ENCODE peak calls at places on chromosome 4, in seven cellular contexts. H is A549, Z is colonic mucosa, N is cardiac muscle cell, M is heart left ventricle, Y is transverse colon, I is GM23248. O is an unnamed sample.

GRCh38 chr4:14513471-14513870 is 488.8 kb upstream of the CPEB2 start:
- DNase-seq in H (no peak), Z (no peak), N (no peak), M (no peak), Y (no peak), I (no peak), O (no peak)

GRCh38 chr4:94827481-94828110 is 69.8 kb downstream of the BMPR1B start:
- DNase-seq in H (peak), Z (no peak), N (no peak), M (no peak), Y (no peak), I (peak), O (no peak)

GRCh38 chr4:6876440-6876839 is 33.2 kb upstream of the TBC1D14 start:
- DNase-seq in H (no peak), Z (no peak), N (no peak), M (no peak), Y (no peak), I (peak), O (no peak)

GRCh38 chr4:159105761-159106243 is 2.9 kb downstream of the RAPGEF2 start:
- DNase-seq in H (no peak), Z (no peak), N (no peak), M (no peak), Y (no peak), I (peak), O (peak)

GRCh38 chr4:8332891-8333331 is 63.4 kb downstream of the HTRA3 start:
- DNase-seq in H (no peak), Z (no peak), N (no peak), M (no peak), Y (peak), I (no peak), O (peak)

GRCh38 chr4:145843651-145844050 is 95.0 kb downstream of the ZNF827 start:
- DNase-seq in H (no peak), Z (no peak), N (no peak), M (no peak), Y (no peak), I (no peak), O (no peak)

GRCh38 chr4:88457307-88458090 is 580 bp downstream of the HERC5 start:
- DNase-seq in H (peak), Z (peak), N (peak), M (peak), Y (peak), I (peak), O (peak)

GRCh38 chr4:4457803-4458550 is 71.1 kb downstream of the NSG1 start:
- DNase-seq in H (no peak), Z (no peak), N (no peak), M (no peak), Y (no peak), I (peak), O (no peak)

GRCh38 chr4:171582961-171583581 is 230.1 kb upstream of the GALNTL6 start:
- DNase-seq in H (no peak), Z (no peak), N (no peak), M (no peak), Y (no peak), I (no peak), O (no peak)

GRCh38 chr4:89829470-89830138 is 7.4 kb downstream of the SNCA start:
- DNase-seq in H (no peak), Z (no peak), N (no peak), M (no peak), Y (peak), I (no peak), O (no peak)
- H3K27ac ChIP-seq in H (no peak), Z (no peak), N (no peak), M (no peak), Y (no peak), I (no peak), O (no peak)

GRCh38 chr4:75071241-75071778 is 138.4 kb downstream of the PARM1 start:
- DNase-seq in H (no peak), Z (no peak), N (no peak), M (no peak), Y (no peak), I (no peak), O (no peak)

DNA sequence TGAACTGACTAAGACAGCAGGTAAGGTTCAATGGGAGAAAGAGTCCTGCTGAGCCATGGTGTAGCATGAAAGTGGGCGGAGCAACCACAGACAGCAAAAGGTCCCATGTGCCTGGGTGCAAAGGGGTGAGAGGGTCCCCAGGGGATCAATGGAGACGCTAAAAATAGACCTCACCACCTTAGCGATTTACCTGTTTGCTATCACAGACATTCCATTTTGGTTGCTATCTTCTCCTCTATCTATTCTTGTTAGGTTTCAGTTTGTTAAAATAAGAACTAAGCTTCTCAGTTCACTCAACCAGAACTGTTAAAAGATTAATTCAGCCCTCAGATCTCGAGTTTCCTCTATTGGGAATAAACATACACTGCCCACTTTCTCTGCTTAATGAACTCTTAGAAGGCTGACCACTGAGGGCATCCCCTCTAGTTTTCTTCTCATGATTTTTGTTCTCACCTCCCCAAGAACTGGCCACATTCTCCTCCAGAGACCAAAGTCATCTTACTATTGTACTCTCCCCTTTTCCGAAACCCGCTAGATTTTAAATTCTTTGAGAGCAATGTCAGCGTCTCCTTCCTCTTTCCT is 136.7 kb downstream of the PARM1 start:
- DNase-seq in H (no peak), Z (no peak), N (no peak), M (no peak), Y (no peak), I (no peak), O (no peak)
- H3K4me3 ChIP-seq in H (no peak), Z (no peak), N (no peak), M (no peak), Y (no peak), I (no peak), O (no peak)

GRCh38 chr4:183855651-183856190 is 49.4 kb upstream of the STOX2 start:
- DNase-seq in H (no peak), Z (no peak), N (peak), M (no peak), Y (no peak), I (no peak), O (no peak)
- H3K27ac ChIP-seq in H (no peak), Z (no peak), N (no peak), M (no peak), Y (no peak), I (no peak), O (no peak)

DNA sequence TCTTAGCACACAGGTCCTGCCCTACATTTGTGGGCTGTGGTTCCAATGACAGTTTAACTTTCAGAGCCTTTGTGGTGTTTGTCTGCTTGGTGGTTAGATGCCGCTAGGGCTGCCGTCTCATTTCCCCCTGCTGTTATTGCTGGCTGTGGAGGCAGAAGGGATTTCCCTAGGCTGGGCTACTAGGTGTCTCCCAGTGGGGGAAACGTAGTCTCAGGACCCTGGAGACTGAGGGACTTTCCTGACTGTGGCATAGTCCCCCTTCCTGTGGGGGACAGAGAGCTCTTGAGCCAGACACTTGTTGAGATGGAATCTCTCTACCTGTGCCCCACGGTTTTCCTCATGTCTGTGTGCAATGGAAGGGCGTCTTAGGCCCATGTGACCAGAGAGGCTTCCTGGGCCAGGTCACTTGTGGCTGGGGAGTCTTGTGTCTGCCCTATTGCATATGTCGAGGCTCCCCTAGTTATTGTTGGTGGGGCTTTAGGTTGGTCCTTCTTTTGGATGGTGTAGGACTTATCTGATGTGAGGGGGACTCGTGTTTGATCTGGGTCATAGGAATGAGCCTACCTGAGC is 68.2 kb downstream of the ARHGAP10 start:
- DNase-seq in H (no peak), Z (no peak), N (no peak), M (no peak), Y (no peak), I (no peak), O (no peak)
- H3K4me3 ChIP-seq in H (no peak), Z (no peak), N (no peak), M (no peak), Y (no peak), I (no peak), O (no peak)

GRCh38 chr4:40769266-40769665 is 19.5 kb downstream of the NSUN7 start:
- DNase-seq in H (no peak), Z (no peak), N (no peak), M (no peak), Y (no peak), I (no peak), O (no peak)

GRCh38 chr4:40763228-40763716 is 13.5 kb downstream of the NSUN7 start:
- DNase-seq in H (no peak), Z (no peak), N (no peak), M (no peak), Y (no peak), I (peak), O (no peak)
- H3K27ac ChIP-seq in H (no peak), Z (no peak), N (no peak), M (no peak), Y (no peak), I (no peak), O (no peak)

DNA sequence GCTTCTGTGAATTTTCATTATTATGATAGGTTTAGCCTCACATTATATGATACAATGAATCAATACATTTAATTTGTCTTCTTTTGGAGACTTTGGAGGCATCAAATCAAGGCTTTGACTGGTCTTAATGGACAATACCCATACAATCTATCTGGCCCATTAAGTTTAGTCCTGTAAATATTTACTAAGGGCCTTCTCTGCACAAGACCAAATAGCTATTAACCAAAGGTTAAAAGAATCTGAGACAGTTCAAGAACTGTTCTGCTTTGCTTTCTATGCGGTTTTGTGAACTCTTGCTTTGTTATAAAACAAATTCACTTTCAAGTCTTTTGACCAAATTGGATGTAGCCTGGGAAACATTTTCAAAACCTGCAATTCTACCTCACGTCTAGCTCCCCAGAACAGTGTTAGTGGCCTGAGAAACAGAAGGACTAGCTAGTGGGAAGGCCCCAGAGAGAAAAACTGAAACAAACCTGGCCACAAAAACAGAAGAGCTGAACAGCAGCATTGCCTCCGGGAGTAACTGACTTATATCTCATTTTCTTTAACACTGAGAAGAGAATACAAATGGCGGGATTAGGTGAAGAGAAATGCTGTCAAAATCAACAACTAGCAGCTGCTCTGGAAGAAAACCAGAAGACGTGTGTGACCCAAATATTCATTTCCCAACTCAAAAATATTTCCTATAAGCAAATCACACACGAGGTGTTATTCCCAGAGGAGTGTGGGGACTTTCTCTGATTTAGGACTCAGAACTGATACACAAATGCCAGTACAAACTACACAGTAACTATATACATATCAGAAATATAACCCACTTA is 548 bp downstream of the TLR1 start:
- DNase-seq in H (no peak), Z (no peak), N (no peak), M (no peak), Y (no peak), I (no peak), O (no peak)
- H3K4me3 ChIP-seq in H (no peak), Z (peak), N (no peak), M (peak), Y (peak), I (no peak), O (no peak)

DNA sequence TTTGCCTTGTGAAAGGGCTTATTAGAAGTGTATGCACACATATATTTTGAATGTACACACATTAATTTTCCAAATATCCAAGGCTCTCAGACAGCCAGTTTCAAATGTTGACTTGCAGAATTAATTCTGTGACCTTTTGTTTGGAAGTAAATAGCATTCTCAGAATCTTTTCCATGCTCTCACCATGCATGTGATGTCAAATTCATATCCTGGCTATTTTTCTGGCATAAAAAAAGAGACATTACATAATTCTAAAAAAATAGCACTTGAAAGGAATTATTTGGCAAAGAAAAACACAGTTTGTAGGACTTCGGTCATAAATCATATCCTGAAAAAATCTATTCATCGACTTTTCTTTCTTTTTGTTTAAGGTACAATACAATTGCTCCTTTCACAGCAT is 111.3 kb downstream of the GLRA3 start:
- DNase-seq in H (no peak), Z (no peak), N (no peak), M (no peak), Y (no peak), I (no peak), O (no peak)
- H3K27ac ChIP-seq in H (no peak), Z (no peak), N (no peak), M (peak), Y (peak), I (no peak), O (no peak)